ENCODE peak calls at places on chromosomes 12 and 14, in nine cellular contexts. Z is NCI-H1417 treated with DMSO at 0.1 percent for 48 hours; T is sigmoid colon; R is stimulated activated CD4-positive, alpha-beta T cell treated with anti-CD3 and anti-CD28 coated beads, Interleukin-15, amount 100 ng/mL, for 1 hour; P is left lung; F is upper lobe of right lung; O is activated naive CD4-positive, alpha-beta T cell treated with anti-CD3 and anti-CD28 coated beads, Interleukin-2, amount 50 U/mL, for 72 hours; C is CMK; B is astrocyte of the cerebellum. V is an unnamed sample.

GRCh38 chr14:101248840-101249675 is 312.2 kb upstream of the DIO3 start:
- DNase-seq in F (no peak), O (no peak), T (no peak), P (no peak), C (no peak), B (no peak), R (no peak), Z (no peak), V (peak)

GRCh38 chr12:88299567-88300101 is 157.5 kb downstream of the TMTC3 start:
- DNase-seq in F (no peak), R (no peak), Z (no peak), B (peak), P (no peak), O (peak), T (no peak), C (peak), V (no peak)

GRCh38 chr12:56596815-56597214 is 33.3 kb downstream of the BAZ2A start:
- DNase-seq in R (no peak), Z (no peak), B (no peak), C (no peak), T (peak), P (no peak), F (no peak), O (no peak), V (no peak)

GRCh38 chr14:55949708-55950107 is 168.5 kb upstream of the PELI2 start:
- DNase-seq in F (no peak), Z (no peak), C (no peak), O (no peak), T (no peak), R (no peak), P (no peak), B (no peak), V (no peak)

GRCh38 chr12:78795934-78796445 is 68.6 kb upstream of the SYT1 start:
- DNase-seq in R (no peak), B (no peak), C (no peak), T (no peak), Z (no peak), F (no peak), O (no peak), P (no peak), V (no peak)

GRCh38 chr14:75132374-75133086 is 5.7 kb upstream of the NEK9 start:
- DNase-seq in P (no peak), O (peak), F (no peak), R (no peak), C (peak), Z (peak), T (no peak), B (peak), V (peak)

GRCh38 chr14:61417890-61418455 is 96.6 kb downstream of the PRKCH start:
- DNase-seq in Z (no peak), P (no peak), C (no peak), B (no peak), O (no peak), R (no peak), F (no peak), T (no peak), V (no peak)

GRCh38 chr12:1776139-1776975 is 44.0 kb upstream of the LRTM2 start:
- DNase-seq in T (no peak), Z (no peak), P (no peak), B (no peak), O (no peak), R (no peak), C (no peak), F (no peak), V (no peak)

GRCh38 chr12:47458273-47458672 is 247.6 kb downstream of the RPAP3 start:
- DNase-seq in R (no peak), F (no peak), Z (no peak), T (no peak), O (no peak), B (no peak), C (no peak), P (no peak), V (no peak)

GRCh38 chr14:67623114-67623513 is 3.4 kb downstream of the ARG2 start:
- DNase-seq in P (no peak), Z (no peak), B (peak), C (no peak), F (no peak), R (no peak), O (no peak), T (no peak), V (no peak)

V was measured in colonic mucosa.